ENCODE peak calls at places on chromosome 7, in eight cellular contexts. E is neuronal stem cell, N is osteoblast, K is adrenal gland, U is colonic mucosa, X is HepG2, V is heart left ventricle, Q is SK-N-SH. A is an unnamed sample.
A peak's percentile ranks its signal among the peaks of the same experiment; 100 is the strongest.

GRCh38 chr7:73885975-73886798 is 25.2 kb downstream of the TMEM270 start:
- DNase-seq in E (no peak), X (no peak), V (peak; percentile 85), U (no peak), K (no peak), Q (peak; percentile 70), N (peak; percentile 96), A (no peak)

GRCh38 chr7:54278847-54279246 is 263.3 kb upstream of the VSTM2A start:
- DNase-seq in U (no peak), X (no peak), Q (no peak), E (no peak), N (no peak), K (no peak), V (no peak), A (no peak)

GRCh38 chr7:42264702-42265101 is 27.7 kb upstream of the GLI3 start:
- DNase-seq in V (no peak), E (no peak), N (no peak), Q (no peak), K (no peak), X (no peak), U (no peak), A (no peak)

GRCh38 chr7:33596694-33597093 is 308.6 kb upstream of the BMPER start:
- DNase-seq in Q (no peak), K (no peak), E (no peak), X (no peak), V (no peak), N (no peak), U (no peak), A (no peak)

GRCh38 chr7:112877671-112878460 is 87.7 kb upstream of the TMEM168 start:
- DNase-seq in U (no peak), E (no peak), X (no peak), V (no peak), Q (no peak), K (no peak), N (no peak), A (no peak)

GRCh38 chr7:105896407-105896842 is 20.0 kb upstream of the ATXN7L1 start:
- DNase-seq in V (no peak), K (no peak), Q (peak; percentile 23), E (no peak), X (no peak), N (no peak), U (peak; percentile 60), A (peak; percentile 69)

GRCh38 chr7:79410345-79410744 is 43.1 kb downstream of the MAGI2 start:
- DNase-seq in E (no peak), V (no peak), Q (no peak), U (no peak), X (no peak), K (no peak), N (no peak), A (no peak)

GRCh38 chr7:21971780-21972396 is 26.2 kb upstream of the CDCA7L start:
- DNase-seq in K (no peak), V (no peak), U (no peak), E (no peak), X (no peak), Q (no peak), N (no peak), A (no peak)

GRCh38 chr7:7613210-7613609 is 27.3 kb upstream of the UMAD1 start:
- DNase-seq in K (no peak), Q (no peak), N (no peak), U (no peak), X (no peak), V (no peak), E (no peak), A (no peak)

GRCh38 chr7:132752431-132752830 is 176.2 kb upstream of the PLXNA4 start:
- DNase-seq in N (peak; percentile 78), K (no peak), Q (no peak), V (no peak), X (no peak), U (no peak), E (no peak), A (no peak)

GRCh38 chr7:155206286-155207020 is 91.2 kb upstream of the INSIG1 start:
- DNase-seq in V (peak; percentile 82), E (no peak), N (peak; percentile 97), X (no peak), U (peak; percentile 39), Q (no peak), K (peak; percentile 73), A (peak; percentile 70)

GRCh38 chr7:37495574-37496184 is 47.0 kb upstream of the ELMO1 start:
- DNase-seq in E (no peak), Q (peak; percentile 63), X (peak; percentile 13), V (no peak), U (no peak), K (no peak), N (no peak), A (no peak)

GRCh38 chr7:102834999-102835398 is 77.8 kb upstream of the LRRC17 start:
- DNase-seq in Q (no peak), V (no peak), E (no peak), N (peak; percentile 64), U (no peak), K (no peak), X (peak; percentile 15), A (no peak)

GRCh38 chr7:76318488-76319353 is 16.2 kb downstream of the HSPB1 start:
- DNase-seq in U (peak; percentile 89), X (peak; percentile 84), Q (peak; percentile 79), E (peak; percentile 56), V (peak; percentile 79), K (peak; percentile 97), N (peak; percentile 93), A (peak; percentile 81)

GRCh38 chr7:21113609-21114416 is 314.1 kb upstream of the SP4 start:
- DNase-seq in U (no peak), X (no peak), E (no peak), N (no peak), Q (no peak), K (no peak), V (no peak), A (no peak)

GRCh38 chr7:47381132-47381495 is 200.8 kb downstream of the TNS3 start:
- DNase-seq in K (no peak), U (no peak), X (no peak), E (peak; percentile 17), V (no peak), Q (no peak), N (no peak), A (no peak)

GRCh38 chr7:98250789-98251188 is 1.2 kb downstream of the TECPR1 start:
- DNase-seq in K (no peak), V (no peak), X (no peak), E (no peak), U (peak; percentile 32), N (peak; percentile 55), Q (no peak), A (no peak)

GRCh38 chr7:158824028-158824427 is 5.3 kb downstream of the ESYT2 start:
- DNase-seq in Q (no peak), V (no peak), U (no peak), E (no peak), N (peak; percentile 57), K (no peak), X (no peak), A (no peak)

GRCh38 chr7:141441837-141442627 is 109.2 kb upstream of the AGK start:
- DNase-seq in U (no peak), Q (no peak), N (peak; percentile 39), E (no peak), X (no peak), K (no peak), V (no peak), A (no peak)

GRCh38 chr7:94378396-94378795 is 16.3 kb upstream of the COL1A2 start:
- DNase-seq in Q (no peak), V (no peak), E (no peak), U (no peak), N (no peak), K (no peak), X (no peak), A (no peak)

GRCh38 chr7:74307738-74308505 is 18.7 kb downstream of the CLIP2 start:
- DNase-seq in N (peak; percentile 53), K (peak; percentile 67), X (no peak), U (no peak), V (no peak), E (no peak), Q (peak; percentile 28), A (no peak)

DNA sequence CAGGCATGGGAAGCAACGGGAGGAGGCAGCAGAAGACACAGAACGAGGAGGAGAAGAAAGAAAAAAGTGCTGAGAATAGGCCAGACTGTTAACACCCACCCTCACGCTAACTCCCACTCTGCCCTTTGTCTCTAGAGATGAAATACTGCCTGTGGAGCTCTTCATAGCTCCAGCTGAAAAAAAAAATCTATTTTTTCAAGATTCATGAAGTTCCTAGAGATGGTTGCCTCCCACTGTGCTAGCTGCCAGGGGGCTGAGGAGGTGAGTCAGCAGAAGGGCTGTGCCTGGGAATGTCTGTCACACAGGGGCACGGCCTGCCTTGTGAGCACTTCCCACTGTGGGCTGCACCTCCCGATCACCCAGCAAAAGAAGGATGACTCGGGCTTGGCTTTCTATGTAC is 144.5 kb downstream of the RNF216 start:
- DNase-seq in N (peak; percentile 98), U (peak; percentile 52), X (no peak), K (peak; percentile 79), V (peak; percentile 64), Q (peak; percentile 50), E (no peak), A (no peak)
- H3K4me1 ChIP-seq in N (peaks cover 44% of the 10 kb centered on the region), U (peaks cover 19% of the 10 kb centered on the region), X (peaks cover 29% of the 10 kb centered on the region), K (peaks cover 42% of the 10 kb centered on the region), V (peaks cover 39% of the 10 kb centered on the region), Q (peaks cover 51% of the 10 kb centered on the region), E (peaks cover 39% of the 10 kb centered on the region), A (peaks cover 17% of the 10 kb centered on the region)

GRCh38 chr7:96055717-96056116 is 266.2 kb downstream of the SLC25A13 start:
- DNase-seq in X (no peak), V (no peak), K (no peak), E (no peak), U (no peak), Q (no peak), N (no peak), A (no peak)
- H3K4me3 ChIP-seq in X (no peak overlapping the region), V (no peak overlapping the region), K (no peak overlapping the region), E (no peak overlapping the region), U (no peak overlapping the region), Q (no peak overlapping the region), N (no peak overlapping the region), A (no peak overlapping the region)

DNA sequence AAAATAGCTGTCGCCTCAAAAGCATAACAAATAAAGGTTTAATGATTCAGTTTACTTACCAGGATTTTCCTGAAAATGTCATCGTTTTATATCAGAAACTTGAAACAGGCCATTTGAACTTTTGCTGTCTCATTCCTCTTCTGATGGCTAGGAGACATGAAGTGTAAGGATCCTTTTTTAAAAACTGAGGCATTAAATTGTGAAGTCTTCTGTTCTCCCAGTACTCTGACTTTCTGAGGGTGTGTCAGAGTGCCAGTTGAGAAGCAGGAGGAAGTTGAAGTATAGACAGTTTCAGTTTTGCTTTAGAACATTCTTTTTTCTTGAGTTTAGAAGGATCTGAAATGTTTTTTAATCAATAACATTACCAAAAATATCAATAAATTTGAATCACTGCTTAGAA is at the start of gene SAMD9L:
- DNase-seq in E (no peak), Q (no peak), V (no peak), N (no peak), K (no peak), U (peak; percentile 30), X (no peak), A (no peak)
- H3K4me1 ChIP-seq in E (peaks cover 6% of the 10 kb centered on the region), Q (peaks cover 9% of the 10 kb centered on the region), V (peaks cover 5% of the 10 kb centered on the region), N (peaks cover 19% of the 10 kb centered on the region), K (peaks cover 14% of the 10 kb centered on the region), U (no peaks in the 10 kb centered on the region), X (no peaks in the 10 kb centered on the region), A (no peaks in the 10 kb centered on the region)

DNA sequence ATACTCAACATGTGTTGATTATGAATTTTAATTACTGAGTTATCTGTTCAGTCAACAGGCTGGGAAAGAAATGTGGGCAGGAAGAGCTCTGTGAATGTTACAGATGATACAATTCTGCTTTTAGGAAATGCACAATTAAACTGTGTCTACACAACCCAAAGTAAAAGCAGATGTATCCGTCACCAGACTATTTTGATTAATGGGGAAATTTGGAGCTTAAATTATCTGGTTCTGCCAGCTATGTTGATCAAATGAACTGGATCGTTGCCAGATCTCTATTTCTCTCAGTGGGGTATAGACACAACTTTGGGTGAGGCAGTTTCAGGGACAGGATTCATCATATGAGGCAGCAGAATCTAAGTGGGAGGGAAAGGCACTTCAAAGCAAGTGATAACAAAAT is 136.5 kb downstream of the NEUROD6 start:
- DNase-seq in N (no peak), Q (no peak), X (no peak), V (no peak), K (no peak), U (no peak), E (no peak), A (no peak)
- H3K4me3 ChIP-seq in N (no peak overlapping the region), Q (no peak overlapping the region), X (no peak overlapping the region), V (no peak overlapping the region), K (no peak overlapping the region), U (no peak overlapping the region), E (no peak overlapping the region), A (no peak overlapping the region)